ENCODE peak calls at places on chromosomes 2 and 18, in ten cellular contexts. One of them, this sample, is unnamed.

GRCh38 chr2:113277474-113278072 is 1.1 kb downstream of the PAX8 start:
- DNase-seq in spleen: no peak
- DNase-seq in NB4: no peak
- DNase-seq in uterus: no peak
- DNase-seq in heart left ventricle: no peak
- DNase-seq in right lobe of liver: no peak
- DNase-seq in A549: no peak
- DNase-seq in HepG2: no peak
- DNase-seq in prostate gland: no peak
- DNase-seq in IMR-90: no peak
- DNase-seq in this sample: no peak

GRCh38 chr2:79099140-79099686 is 11.4 kb upstream of the REG1B start:
- DNase-seq in spleen: no peak
- DNase-seq in NB4: peak
- DNase-seq in uterus: no peak
- DNase-seq in heart left ventricle: no peak
- DNase-seq in right lobe of liver: no peak
- DNase-seq in A549: no peak
- DNase-seq in HepG2: no peak
- DNase-seq in prostate gland: no peak
- DNase-seq in IMR-90: no peak
- DNase-seq in this sample: no peak

GRCh38 chr18:75314117-75314516 is 103.5 kb downstream of the TSHZ1 start:
- DNase-seq in spleen: no peak
- DNase-seq in NB4: no peak
- DNase-seq in uterus: no peak
- DNase-seq in heart left ventricle: no peak
- DNase-seq in right lobe of liver: no peak
- DNase-seq in A549: no peak
- DNase-seq in HepG2: no peak
- DNase-seq in prostate gland: no peak
- DNase-seq in IMR-90: no peak
- DNase-seq in this sample: no peak

GRCh38 chr2:3146175-3146574 is 231.4 kb downstream of the EIPR1 start:
- DNase-seq in spleen: no peak
- DNase-seq in NB4: no peak
- DNase-seq in uterus: no peak
- DNase-seq in heart left ventricle: no peak
- DNase-seq in right lobe of liver: no peak
- DNase-seq in A549: no peak
- DNase-seq in HepG2: no peak
- DNase-seq in prostate gland: no peak
- DNase-seq in IMR-90: no peak
- DNase-seq in this sample: no peak

GRCh38 chr2:219042750-219043149 is 1.4 kb upstream of the CFAP65 start:
- DNase-seq in spleen: no peak
- DNase-seq in NB4: no peak
- DNase-seq in uterus: no peak
- DNase-seq in heart left ventricle: no peak
- DNase-seq in right lobe of liver: no peak
- DNase-seq in A549: no peak
- DNase-seq in HepG2: no peak
- DNase-seq in prostate gland: no peak
- DNase-seq in IMR-90: no peak
- DNase-seq in this sample: no peak

GRCh38 chr2:30472326-30472725 is 25.3 kb downstream of the LCLAT1 start:
- DNase-seq in spleen: no peak
- DNase-seq in NB4: peak
- DNase-seq in uterus: no peak
- DNase-seq in heart left ventricle: no peak
- DNase-seq in right lobe of liver: no peak
- DNase-seq in A549: no peak
- DNase-seq in HepG2: no peak
- DNase-seq in prostate gland: no peak
- DNase-seq in IMR-90: no peak
- DNase-seq in this sample: no peak

GRCh38 chr2:101832114-101832513 is 134.6 kb downstream of the MAP4K4 start:
- DNase-seq in spleen: no peak
- DNase-seq in NB4: peak
- DNase-seq in uterus: no peak
- DNase-seq in heart left ventricle: no peak
- DNase-seq in right lobe of liver: no peak
- DNase-seq in A549: no peak
- DNase-seq in HepG2: no peak
- DNase-seq in prostate gland: no peak
- DNase-seq in IMR-90: no peak
- DNase-seq in this sample: no peak

GRCh38 chr18:56645415-56646016 is 5.6 kb upstream of the WDR7 start:
- DNase-seq in spleen: no peak
- DNase-seq in NB4: peak
- DNase-seq in uterus: no peak
- DNase-seq in heart left ventricle: no peak
- DNase-seq in right lobe of liver: no peak
- DNase-seq in A549: no peak
- DNase-seq in HepG2: no peak
- DNase-seq in prostate gland: no peak
- DNase-seq in IMR-90: no peak
- DNase-seq in this sample: no peak

GRCh38 chr2:212711851-212712250 is 173.2 kb upstream of the ERBB4 start:
- DNase-seq in spleen: no peak
- DNase-seq in NB4: no peak
- DNase-seq in uterus: no peak
- DNase-seq in heart left ventricle: no peak
- DNase-seq in right lobe of liver: no peak
- DNase-seq in A549: no peak
- DNase-seq in HepG2: no peak
- DNase-seq in prostate gland: no peak
- DNase-seq in IMR-90: peak
- DNase-seq in this sample: no peak

GRCh38 chr2:156221703-156222102 is 110.8 kb downstream of the NR4A2 start:
- DNase-seq in spleen: no peak
- DNase-seq in NB4: no peak
- DNase-seq in uterus: no peak
- DNase-seq in heart left ventricle: no peak
- DNase-seq in right lobe of liver: no peak
- DNase-seq in A549: no peak
- DNase-seq in HepG2: no peak
- DNase-seq in prostate gland: no peak
- DNase-seq in IMR-90: no peak
- DNase-seq in this sample: no peak

GRCh38 chr18:26981373-26982082 is 116.0 kb upstream of the AQP4 start:
- DNase-seq in spleen: no peak
- DNase-seq in NB4: no peak
- DNase-seq in uterus: no peak
- DNase-seq in heart left ventricle: no peak
- DNase-seq in right lobe of liver: no peak
- DNase-seq in A549: no peak
- DNase-seq in HepG2: no peak
- DNase-seq in prostate gland: no peak
- DNase-seq in IMR-90: no peak
- DNase-seq in this sample: peak

GRCh38 chr2:219369447-219369861 is 18.3 kb downstream of the DNPEP start:
- DNase-seq in spleen: no peak
- DNase-seq in NB4: no peak
- DNase-seq in uterus: peak
- DNase-seq in heart left ventricle: peak
- DNase-seq in right lobe of liver: peak
- DNase-seq in A549: no peak
- DNase-seq in HepG2: no peak
- DNase-seq in prostate gland: peak
- DNase-seq in IMR-90: peak
- DNase-seq in this sample: peak

GRCh38 chr2:191836853-191837769 is 9.8 kb downstream of the CAVIN2 start:
- DNase-seq in spleen: no peak
- DNase-seq in NB4: no peak
- DNase-seq in uterus: no peak
- DNase-seq in heart left ventricle: peak
- DNase-seq in right lobe of liver: no peak
- DNase-seq in A549: no peak
- DNase-seq in HepG2: no peak
- DNase-seq in prostate gland: no peak
- DNase-seq in IMR-90: peak
- DNase-seq in this sample: no peak

DNA sequence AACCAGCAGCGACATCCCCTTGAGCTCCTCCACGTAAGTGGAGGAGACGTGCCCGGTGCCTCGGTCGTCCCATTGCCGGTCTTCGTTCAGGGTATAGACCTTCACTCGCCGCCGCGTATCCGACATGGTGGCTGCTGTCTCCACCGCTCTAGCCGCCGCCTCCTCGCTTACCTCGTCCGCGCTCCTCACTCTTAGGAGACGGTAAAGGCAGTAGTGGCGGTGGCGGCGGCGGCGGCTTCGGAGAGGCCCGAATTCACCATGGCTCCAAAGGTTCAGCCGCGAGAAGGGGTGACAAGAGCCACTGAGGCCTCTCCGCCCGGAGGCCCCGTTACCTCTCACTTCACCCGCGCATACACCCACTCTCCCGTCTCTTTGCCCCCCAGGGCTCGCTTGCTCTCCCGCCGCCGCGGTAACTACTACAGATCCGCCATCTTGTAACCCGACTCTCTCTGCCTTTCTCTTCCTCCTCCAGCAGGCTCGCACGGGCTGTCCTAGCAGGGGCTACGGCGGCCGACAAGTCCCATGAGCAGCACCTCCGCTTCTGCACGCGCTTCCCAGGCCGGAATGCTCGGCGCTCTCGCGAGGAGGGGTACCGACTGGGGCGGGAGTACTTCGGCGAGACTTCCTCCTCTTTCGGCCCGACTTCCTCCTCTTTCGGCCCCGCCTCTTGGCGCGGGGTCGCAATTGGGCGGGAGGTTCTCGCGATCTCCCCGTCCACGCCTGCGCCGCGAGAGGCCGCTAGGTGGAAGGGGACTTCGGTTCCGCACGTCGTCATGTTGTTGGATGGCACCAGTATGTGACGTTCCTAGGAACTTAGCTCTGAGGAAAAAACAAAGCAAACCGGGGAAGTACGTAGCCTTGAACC is at the start of gene PPP4R3B:
- DNase-seq in spleen: peak
- DNase-seq in NB4: peak
- DNase-seq in uterus: peak
- DNase-seq in heart left ventricle: peak
- DNase-seq in right lobe of liver: peak
- DNase-seq in A549: peak
- DNase-seq in HepG2: peak
- DNase-seq in prostate gland: peak
- DNase-seq in IMR-90: peak
- DNase-seq in this sample: peak
- TF ChIP-seq POLR2A in spleen: peak
- TF ChIP-seq POLR2A in NB4: peak
- TF ChIP-seq POLR2A in uterus: peak
- TF ChIP-seq POLR2A in heart left ventricle: peak
- TF ChIP-seq POLR2A in right lobe of liver: peak
- TF ChIP-seq POLR2A in A549: peak
- TF ChIP-seq POLR2A in HepG2: peak
- TF ChIP-seq POLR2A in prostate gland: peak
- TF ChIP-seq POLR2A in IMR-90: peak
- TF ChIP-seq POLR2A in this sample: peak

GRCh38 chr18:3179430-3180089 is 40.2 kb downstream of the MYOM1 start:
- DNase-seq in spleen: no peak
- DNase-seq in NB4: peak
- DNase-seq in uterus: no peak
- DNase-seq in heart left ventricle: no peak
- DNase-seq in right lobe of liver: no peak
- DNase-seq in A549: no peak
- DNase-seq in HepG2: no peak
- DNase-seq in prostate gland: no peak
- DNase-seq in IMR-90: no peak
- DNase-seq in this sample: no peak
- H3K4me3 ChIP-seq in spleen: no peak
- H3K4me3 ChIP-seq in NB4: no peak
- H3K4me3 ChIP-seq in uterus: no peak
- H3K4me3 ChIP-seq in heart left ventricle: no peak
- H3K4me3 ChIP-seq in right lobe of liver: no peak
- H3K4me3 ChIP-seq in A549: no peak
- H3K4me3 ChIP-seq in HepG2: no peak
- H3K4me3 ChIP-seq in prostate gland: no peak
- H3K4me3 ChIP-seq in IMR-90: no peak
- H3K4me3 ChIP-seq in this sample: no peak

DNA sequence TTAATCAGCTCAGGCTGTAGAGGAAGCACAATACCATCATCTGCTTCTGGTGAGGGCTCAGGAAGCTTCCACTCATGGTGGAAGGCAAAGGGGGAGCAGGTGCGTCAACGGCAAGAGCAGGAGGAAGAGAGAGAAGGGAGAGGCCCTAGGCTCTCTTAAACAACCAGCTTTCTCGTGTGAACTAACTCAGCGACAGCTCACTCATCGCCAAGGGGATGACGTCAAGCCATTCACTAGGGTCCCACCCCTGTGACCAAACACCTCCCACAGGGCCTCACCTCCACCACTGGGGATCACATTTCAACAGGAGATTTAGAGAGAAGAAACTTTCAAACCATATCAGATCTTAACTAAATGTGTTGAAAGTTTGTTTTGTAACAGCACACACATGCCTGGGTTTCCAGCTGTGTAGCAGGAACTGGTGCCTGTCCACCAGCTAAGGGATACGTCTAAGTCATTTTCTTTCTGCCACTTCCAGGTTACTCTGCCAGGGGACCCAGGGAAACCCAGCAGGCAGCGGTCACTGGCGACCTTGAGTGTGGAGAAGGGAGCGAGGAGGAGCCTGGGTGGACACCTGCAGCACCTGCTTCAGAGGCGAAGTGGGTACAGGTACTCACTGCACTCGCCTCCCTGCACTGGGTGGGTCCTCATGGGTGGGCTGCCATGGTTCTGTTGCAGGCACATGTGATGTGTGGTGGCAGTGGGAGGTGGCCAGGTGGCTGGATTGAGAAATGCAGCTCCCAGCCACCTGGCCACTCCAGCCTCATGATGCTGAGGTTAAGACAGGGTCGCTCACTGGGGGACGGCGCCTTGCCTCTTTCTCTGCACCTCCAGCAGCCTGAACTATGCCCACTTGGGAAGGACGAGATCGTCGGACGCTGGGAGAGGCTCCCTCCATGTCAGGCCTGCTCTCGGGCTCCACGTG is 8.4 kb upstream of the GPC1 start:
- DNase-seq in spleen: peak
- DNase-seq in NB4: no peak
- DNase-seq in uterus: peak
- DNase-seq in heart left ventricle: no peak
- DNase-seq in right lobe of liver: peak
- DNase-seq in A549: no peak
- DNase-seq in HepG2: no peak
- DNase-seq in prostate gland: no peak
- DNase-seq in IMR-90: peak
- DNase-seq in this sample: peak
- TF ChIP-seq POLR2A in spleen: no peak
- TF ChIP-seq POLR2A in NB4: no peak
- TF ChIP-seq POLR2A in uterus: no peak
- TF ChIP-seq POLR2A in heart left ventricle: no peak
- TF ChIP-seq POLR2A in right lobe of liver: no peak
- TF ChIP-seq POLR2A in A549: peak
- TF ChIP-seq POLR2A in HepG2: no peak
- TF ChIP-seq POLR2A in prostate gland: no peak
- TF ChIP-seq POLR2A in IMR-90: no peak
- TF ChIP-seq POLR2A in this sample: no peak

GRCh38 chr2:74551942-74552913 is 1.5 kb downstream of the LOXL3 start:
- DNase-seq in spleen: no peak
- DNase-seq in NB4: no peak
- DNase-seq in uterus: no peak
- DNase-seq in heart left ventricle: no peak
- DNase-seq in right lobe of liver: no peak
- DNase-seq in A549: no peak
- DNase-seq in HepG2: no peak
- DNase-seq in prostate gland: no peak
- DNase-seq in IMR-90: no peak
- DNase-seq in this sample: no peak
- H3K4me3 ChIP-seq in spleen: no peak
- H3K4me3 ChIP-seq in NB4: no peak
- H3K4me3 ChIP-seq in uterus: no peak
- H3K4me3 ChIP-seq in heart left ventricle: no peak
- H3K4me3 ChIP-seq in right lobe of liver: no peak
- H3K4me3 ChIP-seq in A549: no peak
- H3K4me3 ChIP-seq in HepG2: no peak
- H3K4me3 ChIP-seq in prostate gland: no peak
- H3K4me3 ChIP-seq in IMR-90: peak
- H3K4me3 ChIP-seq in this sample: no peak

This sample was measured in adrenal gland.